ENCODE peak calls at places on chromosomes 16 and 17, in ten cellular contexts. N is ovary, A is spleen, M is testis, U is tibial nerve, I is HCT116, P is A549, E is uterus, F is prostate gland, V is sigmoid colon. X is an unnamed sample.

GRCh38 chr17:39271546-39271945 is 45.8 kb upstream of the STAC2 start:
- DNase-seq in M (peak), F (no peak), U (no peak), E (no peak), I (no peak), V (no peak), N (no peak), P (no peak), A (no peak), X (no peak)

GRCh38 chr16:87936375-87937230 is at the start of gene CA5A:
- DNase-seq in N (no peak), M (no peak), A (no peak), U (no peak), I (no peak), F (no peak), V (no peak), E (no peak), P (no peak), X (no peak)

GRCh38 chr16:52078716-52079655 is 468.0 kb downstream of the TOX3 start:
- DNase-seq in P (no peak), I (no peak), N (no peak), M (peak), U (no peak), E (no peak), V (no peak), F (no peak), A (no peak), X (no peak)

GRCh38 chr16:22357635-22357971 is 16.8 kb downstream of the CDR2 start:
- DNase-seq in U (no peak), A (no peak), V (no peak), E (no peak), P (no peak), F (no peak), I (no peak), M (no peak), N (no peak), X (no peak)

GRCh38 chr16:87702325-87702811 is 63.4 kb downstream of the KLHDC4 start:
- DNase-seq in N (no peak), P (peak), V (no peak), M (peak), A (peak), F (no peak), E (no peak), U (no peak), I (no peak), X (no peak)

GRCh38 chr17:17176341-17176740 is 29.8 kb downstream of the PLD6 start:
- DNase-seq in U (no peak), V (no peak), A (no peak), N (no peak), F (no peak), I (no peak), M (no peak), P (no peak), E (no peak), X (no peak)

GRCh38 chr17:542943-543342 is 171.7 kb downstream of the VPS53 start:
- DNase-seq in A (no peak), V (no peak), F (no peak), I (no peak), N (no peak), P (no peak), E (no peak), U (no peak), M (no peak), X (no peak)

GRCh38 chr17:80375186-80375585 is 39.8 kb upstream of the ENDOV start:
- DNase-seq in V (peak), A (no peak), U (no peak), M (no peak), I (no peak), F (no peak), N (no peak), E (peak), P (no peak), X (no peak)

GRCh38 chr17:30950669-30951399 is 20.0 kb upstream of the RNF135 start:
- DNase-seq in V (peak), E (peak), P (no peak), F (peak), N (no peak), M (no peak), A (peak), I (no peak), U (peak), X (peak)

GRCh38 chr16:81657224-81657623 is 121.9 kb upstream of the PLCG2 start:
- DNase-seq in M (no peak), P (no peak), I (no peak), N (no peak), V (no peak), A (no peak), E (no peak), U (no peak), F (no peak), X (no peak)

GRCh38 chr17:35559495-35559894 is 1.1 kb downstream of the SLFN14 start:
- DNase-seq in M (no peak), P (no peak), V (no peak), N (no peak), A (no peak), E (no peak), I (no peak), U (no peak), F (no peak), X (no peak)

GRCh38 chr16:4182581-4183257 is 59.2 kb downstream of the SRL start:
- DNase-seq in I (no peak), V (no peak), E (no peak), P (no peak), A (no peak), F (no peak), N (no peak), M (no peak), U (no peak), X (peak)

GRCh38 chr16:1078579-1079021 is 6.1 kb downstream of the SSTR5 start:
- DNase-seq in P (peak), V (no peak), A (no peak), I (no peak), E (no peak), F (peak), U (no peak), M (peak), N (peak), X (peak)

GRCh38 chr17:61249649-61250301 is 149.9 kb upstream of the TBX2 start:
- DNase-seq in A (no peak), P (no peak), F (no peak), V (no peak), N (no peak), U (no peak), I (no peak), E (no peak), M (no peak), X (no peak)

GRCh38 chr17:61250335-61250890 is 149.2 kb upstream of the TBX2 start:
- DNase-seq in V (no peak), N (no peak), U (no peak), I (no peak), E (no peak), P (no peak), A (no peak), F (no peak), M (no peak), X (no peak)

GRCh38 chr17:61253937-61254677 is 145.5 kb upstream of the TBX2 start:
- DNase-seq in P (no peak), A (no peak), V (no peak), M (no peak), E (no peak), I (no peak), N (no peak), U (no peak), F (no peak), X (no peak)

GRCh38 chr17:61253293-61253801 is 146.3 kb upstream of the TBX2 start:
- DNase-seq in P (no peak), E (peak), A (no peak), I (no peak), N (no peak), M (peak), F (no peak), V (no peak), U (no peak), X (peak)

DNA sequence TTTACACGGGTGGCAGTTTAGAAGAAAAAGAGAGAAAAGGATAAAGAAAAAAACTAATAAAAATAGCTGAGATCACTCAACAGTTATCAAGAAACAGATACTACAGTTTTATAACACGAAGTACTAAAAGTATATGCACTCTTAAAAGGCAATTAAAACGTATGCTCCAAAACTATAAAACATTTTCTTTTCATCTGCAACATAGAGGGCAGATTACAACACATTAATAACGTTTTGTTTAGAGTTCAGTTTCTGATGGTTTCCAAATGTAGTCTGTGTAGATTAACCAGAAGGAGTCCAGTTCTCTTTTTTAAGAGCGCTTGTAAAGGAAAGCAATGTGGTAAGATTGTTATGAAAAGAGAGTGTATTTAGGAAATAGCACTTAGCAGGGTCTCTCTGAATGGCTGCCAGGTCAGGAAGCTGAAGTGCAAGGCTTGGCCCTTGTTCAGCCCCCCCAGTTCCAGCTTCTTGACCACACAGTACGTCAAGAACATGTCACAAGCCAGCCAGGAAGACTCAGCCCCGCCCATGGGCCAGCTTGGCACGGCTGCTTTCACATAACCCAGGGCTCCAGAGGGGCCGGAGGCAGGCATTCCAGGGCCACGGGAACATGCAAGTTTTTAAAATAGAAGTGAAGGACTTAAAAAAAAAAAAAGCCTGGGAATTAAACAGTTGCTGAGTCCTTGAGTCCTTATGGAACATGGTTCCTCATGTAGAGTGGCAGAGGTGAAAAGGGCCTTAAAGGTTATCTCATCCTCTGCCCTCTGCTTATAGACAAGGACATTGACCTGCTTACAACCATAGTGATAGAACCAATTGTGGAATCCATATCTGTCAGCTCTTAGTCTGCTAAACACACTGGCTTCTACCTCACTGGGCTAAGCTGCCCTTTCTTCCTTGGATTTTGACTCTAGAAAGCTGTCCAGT is 147.4 kb upstream of the TBX2 start:
- DNase-seq in N (peak), F (peak), I (no peak), A (peak), M (peak), V (peak), P (no peak), U (peak), E (peak), X (peak)
- TF ChIP-seq POLR2A in N (no peak), F (no peak), I (no peak), A (no peak), M (no peak), V (no peak), P (no peak), U (peak), E (no peak), X (no peak)

GRCh38 chr16:19559242-19559910 is 3.9 kb downstream of the VPS35L start:
- DNase-seq in I (peak), U (no peak), A (no peak), M (no peak), P (peak), V (no peak), N (no peak), F (peak), E (no peak), X (no peak)

GRCh38 chr16:19555938-19556778 is 655 bp downstream of the VPS35L start:
- DNase-seq in A (no peak), N (no peak), M (peak), V (no peak), E (no peak), U (no peak), P (peak), I (peak), F (no peak), X (no peak)

GRCh38 chr16:19560078-19560477 is 4.6 kb downstream of the VPS35L start:
- DNase-seq in U (no peak), F (no peak), A (no peak), P (no peak), I (no peak), N (no peak), E (no peak), V (no peak), M (no peak), X (no peak)

GRCh38 chr16:19549688-19550087 is 5.8 kb upstream of the VPS35L start:
- DNase-seq in I (no peak), A (no peak), N (no peak), U (no peak), P (no peak), V (no peak), E (no peak), F (no peak), M (no peak), X (no peak)

GRCh38 chr16:19555186-19555937 is at the start of gene VPS35L:
- DNase-seq in F (peak), V (peak), M (peak), U (peak), N (peak), P (peak), A (peak), I (peak), E (peak), X (peak)
- TF ChIP-seq POLR2A in F (peak), V (peak), M (no peak), U (peak), N (no peak), P (peak), A (peak), I (no peak), E (peak), X (no peak)

DNA sequence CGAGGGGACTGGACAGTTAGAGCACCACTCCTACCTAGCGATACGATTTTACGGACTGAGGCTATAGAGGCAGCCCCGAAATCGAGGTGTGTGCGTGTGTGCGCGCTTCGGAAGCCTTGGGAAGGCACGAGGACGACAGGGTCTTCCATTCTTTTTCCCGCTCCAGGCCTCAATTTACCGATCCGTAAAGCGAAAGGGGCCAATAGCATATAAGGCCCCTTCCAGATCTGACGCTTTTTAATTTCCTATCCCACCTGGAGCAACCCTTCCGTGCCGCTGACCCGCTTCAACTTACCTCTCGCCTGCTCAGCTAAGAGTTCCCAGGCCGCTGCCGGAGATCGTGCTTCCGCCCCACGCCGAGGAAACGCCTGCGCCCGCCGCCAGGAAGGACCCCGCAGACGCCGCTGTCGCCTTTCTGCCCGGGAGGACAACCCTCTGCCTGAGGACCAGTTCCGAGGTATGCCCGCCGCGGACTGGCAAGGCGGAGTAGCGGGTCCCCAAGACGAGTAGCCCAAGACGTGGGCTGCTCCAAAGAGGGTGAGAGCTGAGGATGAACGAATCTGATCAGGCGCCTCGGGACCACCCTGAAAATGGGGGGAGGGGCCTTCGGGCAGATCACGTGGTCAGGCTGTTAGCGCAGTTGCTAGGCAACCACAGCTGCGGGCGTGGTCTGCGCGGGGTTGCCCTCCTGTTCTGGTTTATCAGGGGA is at the start of gene EFTUD2:
- DNase-seq in V (peak), A (peak), F (peak), P (peak), E (peak), U (peak), M (peak), N (peak), I (peak), X (peak)
- TF ChIP-seq POLR2A in V (no peak), A (peak), F (no peak), P (peak), E (peak), U (no peak), M (no peak), N (peak), I (peak), X (peak)

DNA sequence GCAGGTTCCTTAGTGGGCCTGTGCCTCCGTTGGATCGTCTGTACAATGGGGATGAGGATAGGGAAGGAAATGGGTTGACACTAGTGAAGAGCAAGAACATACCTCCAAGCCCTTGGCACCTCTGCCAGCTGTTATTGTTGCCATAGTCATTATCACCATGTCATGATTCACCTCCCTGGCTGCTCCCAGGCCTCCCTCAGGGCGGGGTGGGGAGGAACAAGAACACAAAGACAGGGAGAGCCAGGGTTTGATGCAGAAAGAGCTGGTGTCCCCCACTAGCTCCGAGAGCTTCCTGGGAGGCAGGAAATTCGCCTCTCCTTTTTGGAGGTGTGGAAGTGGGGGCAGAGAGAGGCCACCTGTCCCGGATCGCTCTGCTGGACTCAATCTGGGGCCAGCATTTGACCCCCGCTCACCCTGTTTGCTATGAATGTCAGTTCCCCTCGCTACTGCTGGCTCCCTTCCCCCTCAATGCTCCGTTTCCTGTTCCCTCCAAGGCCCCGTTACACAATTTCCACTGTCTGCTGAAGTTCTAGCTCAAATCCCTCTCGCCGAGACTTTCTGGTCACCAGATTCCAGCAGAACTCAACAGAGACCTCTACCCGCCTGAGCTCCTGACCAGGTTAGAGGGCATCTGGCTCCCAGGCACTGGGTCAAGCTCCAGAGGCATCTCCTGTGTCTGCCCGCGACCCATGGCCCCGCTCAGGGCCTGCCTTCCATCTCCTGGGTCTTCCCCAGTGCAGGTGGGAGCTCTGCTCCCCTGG is 9.1 kb downstream of the TIMP2 start:
- DNase-seq in U (no peak), E (no peak), A (peak), P (peak), M (peak), N (no peak), F (no peak), V (peak), I (peak), X (peak)
- TF ChIP-seq POLR2A in U (no peak), E (no peak), A (no peak), P (no peak), M (no peak), N (no peak), F (no peak), V (no peak), I (no peak), X (peak)

GRCh38 chr16:70289229-70290098 is at the start of gene AARS1:
- DNase-seq in U (peak), I (peak), P (peak), A (peak), V (peak), M (peak), E (peak), N (peak), F (peak), X (peak)
- TF ChIP-seq POLR2A in U (peak), I (peak), P (peak), A (no peak), V (peak), M (no peak), E (peak), N (peak), F (peak), X (peak)

GRCh38 chr16:66932076-66932475 is 2.1 kb downstream of the CIAO2B start:
- DNase-seq in F (no peak), I (no peak), N (no peak), P (no peak), U (no peak), V (no peak), E (no peak), M (no peak), A (no peak), X (no peak)

GRCh38 chr16:66931665-66932064 is 2.5 kb downstream of the CIAO2B start:
- DNase-seq in V (no peak), P (no peak), U (no peak), M (no peak), F (no peak), E (no peak), I (no peak), N (no peak), A (no peak), X (no peak)

GRCh38 chr16:66927918-66928649 is 2.7 kb upstream of the RRAD start:
- DNase-seq in V (no peak), F (no peak), M (no peak), U (no peak), P (no peak), A (no peak), N (no peak), I (no peak), E (no peak), X (peak)

GRCh38 chr16:66928702-66929388 is 3.5 kb upstream of the RRAD start:
- DNase-seq in P (no peak), E (no peak), F (no peak), M (peak), A (no peak), V (no peak), U (no peak), N (no peak), I (no peak), X (no peak)

GRCh38 chr16:66930189-66930588 is 4.0 kb downstream of the CIAO2B start:
- DNase-seq in V (no peak), A (no peak), P (no peak), N (no peak), I (no peak), F (no peak), M (no peak), U (no peak), E (no peak), X (peak)
- TF ChIP-seq POLR2A in V (no peak), A (no peak), P (no peak), N (no peak), I (no peak), F (no peak), M (no peak), U (no peak), E (no peak), X (no peak)

DNA sequence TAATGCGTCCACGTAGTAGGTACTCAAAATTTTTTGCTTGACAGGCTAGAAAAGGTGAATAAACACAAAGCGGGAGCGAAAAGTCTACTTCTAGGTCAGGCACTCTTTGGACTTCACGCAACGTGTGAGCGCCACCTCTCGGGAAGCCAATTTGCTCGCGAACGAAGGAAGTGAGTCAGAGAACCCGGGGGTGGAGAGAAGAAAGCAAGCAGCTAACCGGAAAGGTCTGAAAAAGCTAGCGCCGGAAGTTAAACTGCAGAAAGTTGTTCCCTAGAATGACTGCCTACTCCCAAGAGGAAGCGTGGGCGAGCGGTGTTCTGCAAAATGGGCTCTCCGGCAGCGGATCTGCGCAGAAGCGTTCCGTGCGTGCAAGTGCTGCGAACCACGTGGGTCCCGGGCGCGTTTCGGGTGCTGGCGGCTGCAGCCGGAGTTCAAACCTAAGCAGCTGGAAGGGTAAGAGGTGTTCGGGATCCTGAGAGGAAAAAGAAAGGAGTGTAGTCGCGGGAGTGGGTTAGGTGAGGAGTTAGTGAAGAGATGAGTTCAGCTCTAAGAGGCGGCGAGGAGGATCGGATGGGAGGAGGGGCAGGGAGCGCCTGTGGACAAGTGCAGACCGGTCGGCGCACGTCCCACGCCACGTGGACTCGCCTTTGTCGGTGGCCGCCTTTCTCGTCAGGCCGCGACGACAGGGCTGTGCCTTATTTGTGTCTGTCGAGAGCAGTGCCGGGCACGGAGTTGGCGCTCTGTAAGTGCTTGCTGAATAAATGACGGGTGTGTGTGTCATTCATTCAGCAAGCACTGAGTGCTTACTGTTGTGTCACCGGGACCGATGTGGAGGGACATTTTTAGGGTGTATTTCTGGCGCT is at the start of gene NME1:
- DNase-seq in P (peak), A (peak), U (peak), V (peak), F (peak), N (peak), I (peak), E (peak), M (peak), X (peak)
- TF ChIP-seq POLR2A in P (peak), A (peak), U (peak), V (no peak), F (peak), N (peak), I (peak), E (peak), M (no peak), X (peak)

X was measured in adrenal gland.